ENCODE peak calls at places on chromosomes 4 and X, in ten cellular contexts. G is pancreas; D is LHCN-M2; Z is activated B cell treated with CpG ODN at 0.5 μM for 24 hours; Q is activated T-cell treated with anti-CD3 and anti-CD28 coated beads for 4 hours; C is activated CD4-positive, alpha-beta T cell treated with anti-CD3 and anti-CD28 coated beads for 1 hour; K is occipital lobe; X is upper lobe of left lung; L is AG09309; H is tibial artery. E is an unnamed sample.

GRCh38 chr4:112266823-112267222 is 18.9 kb downstream of the TIFA start:
- DNase-seq in G (no peak), D (peak), Z (no peak), Q (no peak), C (no peak), K (no peak), X (no peak), L (no peak), H (no peak), E (no peak)

GRCh38 chrX:131763674-131764073 is 219.8 kb downstream of the OR13H1 start:
- DNase-seq in G (peak), D (peak), Z (no peak), Q (no peak), C (no peak), K (no peak), X (no peak), L (peak), H (no peak), E (no peak)

GRCh38 chrX:10756365-10756915 is 136.1 kb upstream of the MID1 start:
- DNase-seq in G (no peak), D (peak), Z (no peak), Q (no peak), C (no peak), K (no peak), X (no peak), L (no peak), H (no peak), E (no peak)

GRCh38 chrX:42422961-42423360 is 355.0 kb downstream of the PPP1R2C start:
- DNase-seq in G (no peak), D (no peak), Z (no peak), Q (no peak), C (no peak), K (no peak), X (no peak), L (no peak), H (no peak), E (no peak)

GRCh38 chr4:11468901-11469300 is 40.2 kb upstream of the HS3ST1 start:
- DNase-seq in G (no peak), D (peak), Z (no peak), Q (no peak), C (no peak), K (no peak), X (no peak), L (no peak), H (no peak), E (no peak)

GRCh38 chrX:105564536-105564935 is 257.8 kb upstream of the NRK start:
- DNase-seq in G (no peak), D (peak), Z (no peak), Q (no peak), C (no peak), K (no peak), X (no peak), L (peak), H (no peak), E (no peak)

GRCh38 chr4:38154251-38154650 is 194.1 kb downstream of the PTTG2 start:
- DNase-seq in G (no peak), D (no peak), Z (no peak), Q (no peak), C (no peak), K (no peak), X (no peak), L (no peak), H (no peak), E (no peak)

GRCh38 chr4:85953651-85954018 is 406.2 kb downstream of the MAPK10 start:
- DNase-seq in G (no peak), D (peak), Z (no peak), Q (no peak), C (no peak), K (no peak), X (no peak), L (no peak), H (no peak), E (peak)

GRCh38 chr4:177008071-177008835 is 215.5 kb upstream of the VEGFC start:
- DNase-seq in G (no peak), D (peak), Z (no peak), Q (no peak), C (no peak), K (no peak), X (no peak), L (no peak), H (no peak), E (no peak)

GRCh38 chr4:137359691-137360315 is 172.5 kb downstream of the PCDH18 start:
- DNase-seq in G (no peak), D (no peak), Z (no peak), Q (no peak), C (no peak), K (no peak), X (no peak), L (peak), H (no peak), E (no peak)

GRCh38 chr4:170990989-170991589 is 822.1 kb upstream of the GALNTL6 start:
- DNase-seq in G (no peak), D (peak), Z (no peak), Q (no peak), C (no peak), K (no peak), X (no peak), L (no peak), H (no peak), E (peak)

GRCh38 chr4:3675251-3676115 is 90.7 kb upstream of the ADRA2C start:
- DNase-seq in G (no peak), D (no peak), Z (no peak), Q (no peak), C (no peak), K (no peak), X (peak), L (no peak), H (peak), E (no peak)

GRCh38 chrX:138859421-138859820 is 147.9 kb upstream of the FGF13 start:
- DNase-seq in G (no peak), D (no peak), Z (no peak), Q (no peak), C (no peak), K (no peak), X (no peak), L (no peak), H (no peak), E (no peak)

GRCh38 chr4:85498068-85498733 is 23.3 kb downstream of the ARHGAP24 start:
- DNase-seq in G (peak), D (peak), Z (peak), Q (no peak), C (no peak), K (no peak), X (no peak), L (no peak), H (peak), E (no peak)

GRCh38 chr4:72418458-72418857 is 150.6 kb downstream of the ADAMTS3 start:
- DNase-seq in G (no peak), D (peak), Z (no peak), Q (no peak), C (no peak), K (no peak), X (no peak), L (peak), H (no peak), E (peak)

GRCh38 chrX:137431693-137432488 is 134.0 kb upstream of the ZIC3 start:
- DNase-seq in G (no peak), D (no peak), Z (no peak), Q (no peak), C (no peak), K (no peak), X (no peak), L (no peak), H (no peak), E (no peak)